ENCODE peak calls at places on chromosomes 6 and 20, in six cellular contexts. J, G, P, Q, O and S are unnamed samples.

GRCh38 chr6:52992980-52993379 is 2.1 kb downstream of the GSTA4 start:
- DNase-seq in J (no peak), G (no peak), P (no peak), Q (no peak), O (no peak), S (no peak)

GRCh38 chr6:28750926-28751458 is 172.8 kb downstream of the TRIM27 start:
- DNase-seq in J (no peak), G (no peak), P (no peak), Q (no peak), O (no peak), S (no peak)

GRCh38 chr6:143336446-143337152 is 113.9 kb downstream of the ADAT2 start:
- DNase-seq in J (no peak), G (no peak), P (no peak), Q (no peak), O (no peak), S (no peak)

GRCh38 chr6:116229287-116229913 is 24.5 kb downstream of the TSPYL4 start:
- DNase-seq in J (no peak), G (no peak), P (peak; percentile 19), Q (no peak), O (peak; percentile 83), S (peak; percentile 93)

GRCh38 chr20:36575066-36575743 is 1.8 kb downstream of the TGIF2 start:
- DNase-seq in J (peak; percentile 84), G (no peak), P (peak; percentile 25), Q (no peak), O (no peak), S (no peak)

GRCh38 chr20:41293269-41294037 is 24.1 kb downstream of the ZHX3 start:
- DNase-seq in J (no peak), G (no peak), P (no peak), Q (no peak), O (no peak), S (peak; percentile 39)

GRCh38 chr6:37906121-37906520 is 86.6 kb downstream of the ZFAND3 start:
- DNase-seq in J (no peak), G (no peak), P (no peak), Q (no peak), O (no peak), S (no peak)

GRCh38 chr6:77880501-77880900 is 227.7 kb downstream of the MEI4 start:
- DNase-seq in J (no peak), G (no peak), P (no peak), Q (no peak), O (no peak), S (no peak)

GRCh38 chr20:51373713-51374481 is 168.6 kb downstream of the NFATC2 start:
- DNase-seq in J (no peak), G (no peak), P (no peak), Q (no peak), O (no peak), S (no peak)

GRCh38 chr6:90107721-90108364 is 188.8 kb downstream of the BACH2 start:
- DNase-seq in J (no peak), G (no peak), P (peak; percentile 53), Q (no peak), O (no peak), S (no peak)

GRCh38 chr6:84007871-84008270 is 25.7 kb upstream of the MRAP2 start:
- DNase-seq in J (no peak), G (no peak), P (no peak), Q (no peak), O (no peak), S (no peak)

GRCh38 chr6:131954775-131955107 is 3.6 kb upstream of the CCN2 start:
- DNase-seq in J (no peak), G (no peak), P (no peak), Q (no peak), O (no peak), S (no peak)

GRCh38 chr6:16761469-16762264 is 407 bp upstream of the ATXN1 start:
- DNase-seq in J (peak; percentile 47), G (peak; percentile 77), P (peak; percentile 87), Q (peak; percentile 90), O (peak; percentile 42), S (peak; percentile 77)

GRCh38 chr20:63117151-63117550 is 98.8 kb downstream of the YTHDF1 start:
- DNase-seq in J (peak; percentile 19), G (no peak), P (no peak), Q (no peak), O (no peak), S (no peak)